ENCODE peak calls at places on chromosome 21, in seven cellular contexts. One of them, this sample, is unnamed.

GRCh38 chr21:34284613-34285160 is 79.1 kb upstream of the KCNE2 start:
- DNase-seq in GM23248: no peak
- DNase-seq in GM12878: no peak
- DNase-seq in astrocyte: no peak
- DNase-seq in endothelial cell of umbilical vein: no peak
- DNase-seq in mammary epithelial cell: no peak
- DNase-seq in fibroblast of lung: no peak
- DNase-seq in this sample: no peak

GRCh38 chr21:16330340-16331319 is 600.8 kb downstream of the USP25 start:
- DNase-seq in GM23248: peak
- DNase-seq in GM12878: no peak
- DNase-seq in astrocyte: peak
- DNase-seq in endothelial cell of umbilical vein: peak
- DNase-seq in mammary epithelial cell: peak
- DNase-seq in fibroblast of lung: peak
- DNase-seq in this sample: peak

GRCh38 chr21:15617968-15618367 is 111.8 kb upstream of the USP25 start:
- DNase-seq in GM23248: peak
- DNase-seq in GM12878: no peak
- DNase-seq in astrocyte: peak
- DNase-seq in endothelial cell of umbilical vein: peak
- DNase-seq in mammary epithelial cell: peak
- DNase-seq in fibroblast of lung: peak
- DNase-seq in this sample: peak

GRCh38 chr21:39972471-39972870 is 105.2 kb downstream of the PCP4 start:
- DNase-seq in GM23248: no peak
- DNase-seq in GM12878: no peak
- DNase-seq in astrocyte: no peak
- DNase-seq in endothelial cell of umbilical vein: no peak
- DNase-seq in mammary epithelial cell: no peak
- DNase-seq in fibroblast of lung: no peak
- DNase-seq in this sample: no peak

GRCh38 chr21:39634507-39634906 is 21.8 kb downstream of the B3GALT5 start:
- DNase-seq in GM23248: no peak
- DNase-seq in GM12878: no peak
- DNase-seq in astrocyte: no peak
- DNase-seq in endothelial cell of umbilical vein: no peak
- DNase-seq in mammary epithelial cell: no peak
- DNase-seq in fibroblast of lung: no peak
- DNase-seq in this sample: no peak

GRCh38 chr21:29308456-29308783 is 9.7 kb downstream of the BACH1 start:
- DNase-seq in GM23248: no peak
- DNase-seq in GM12878: no peak
- DNase-seq in astrocyte: peak
- DNase-seq in endothelial cell of umbilical vein: no peak
- DNase-seq in mammary epithelial cell: no peak
- DNase-seq in fibroblast of lung: no peak
- DNase-seq in this sample: no peak

GRCh38 chr21:41280115-41280919 is 36.3 kb upstream of the FAM3B start:
- DNase-seq in GM23248: peak
- DNase-seq in GM12878: no peak
- DNase-seq in astrocyte: peak
- DNase-seq in endothelial cell of umbilical vein: no peak
- DNase-seq in mammary epithelial cell: no peak
- DNase-seq in fibroblast of lung: peak
- DNase-seq in this sample: no peak

GRCh38 chr21:41510500-41510899 is 2.5 kb upstream of the TMPRSS2 start:
- DNase-seq in GM23248: no peak
- DNase-seq in GM12878: no peak
- DNase-seq in astrocyte: no peak
- DNase-seq in endothelial cell of umbilical vein: no peak
- DNase-seq in mammary epithelial cell: no peak
- DNase-seq in fibroblast of lung: no peak
- DNase-seq in this sample: no peak

GRCh38 chr21:25806053-25806452 is 71.3 kb downstream of the GABPA start:
- DNase-seq in GM23248: no peak
- DNase-seq in GM12878: no peak
- DNase-seq in astrocyte: no peak
- DNase-seq in endothelial cell of umbilical vein: no peak
- DNase-seq in mammary epithelial cell: peak
- DNase-seq in fibroblast of lung: no peak
- DNase-seq in this sample: peak

GRCh38 chr21:28971171-28971570 is 21.5 kb downstream of the LTN1 start:
- DNase-seq in GM23248: peak
- DNase-seq in GM12878: no peak
- DNase-seq in astrocyte: no peak
- DNase-seq in endothelial cell of umbilical vein: no peak
- DNase-seq in mammary epithelial cell: no peak
- DNase-seq in fibroblast of lung: no peak
- DNase-seq in this sample: no peak

GRCh38 chr21:41393876-41394465 is 32.1 kb upstream of the MX1 start:
- DNase-seq in GM23248: no peak
- DNase-seq in GM12878: no peak
- DNase-seq in astrocyte: no peak
- DNase-seq in endothelial cell of umbilical vein: no peak
- DNase-seq in mammary epithelial cell: no peak
- DNase-seq in fibroblast of lung: no peak
- DNase-seq in this sample: no peak

GRCh38 chr21:43916691-43917514 is 51.9 kb downstream of the AGPAT3 start:
- DNase-seq in GM23248: peak
- DNase-seq in GM12878: peak
- DNase-seq in astrocyte: no peak
- DNase-seq in endothelial cell of umbilical vein: no peak
- DNase-seq in mammary epithelial cell: peak
- DNase-seq in fibroblast of lung: peak
- DNase-seq in this sample: no peak

GRCh38 chr21:38806153-38806941 is 618 bp downstream of the ETS2 start:
- DNase-seq in GM23248: peak
- DNase-seq in GM12878: no peak
- DNase-seq in astrocyte: no peak
- DNase-seq in endothelial cell of umbilical vein: no peak
- DNase-seq in mammary epithelial cell: no peak
- DNase-seq in fibroblast of lung: no peak
- DNase-seq in this sample: no peak

GRCh38 chr21:37682908-37683307 is 233.3 kb downstream of the KCNJ6 start:
- DNase-seq in GM23248: peak
- DNase-seq in GM12878: no peak
- DNase-seq in astrocyte: no peak
- DNase-seq in endothelial cell of umbilical vein: no peak
- DNase-seq in mammary epithelial cell: no peak
- DNase-seq in fibroblast of lung: no peak
- DNase-seq in this sample: no peak

GRCh38 chr21:41086551-41086950 is 81.4 kb upstream of the BACE2 start:
- DNase-seq in GM23248: no peak
- DNase-seq in GM12878: no peak
- DNase-seq in astrocyte: no peak
- DNase-seq in endothelial cell of umbilical vein: no peak
- DNase-seq in mammary epithelial cell: no peak
- DNase-seq in fibroblast of lung: no peak
- DNase-seq in this sample: no peak

GRCh38 chr21:41095983-41096382 is 72.0 kb upstream of the BACE2 start:
- DNase-seq in GM23248: no peak
- DNase-seq in GM12878: no peak
- DNase-seq in astrocyte: no peak
- DNase-seq in endothelial cell of umbilical vein: no peak
- DNase-seq in mammary epithelial cell: no peak
- DNase-seq in fibroblast of lung: no peak
- DNase-seq in this sample: no peak

GRCh38 chr21:21612446-21612845 is 614.2 kb downstream of the NCAM2 start:
- DNase-seq in GM23248: peak
- DNase-seq in GM12878: no peak
- DNase-seq in astrocyte: peak
- DNase-seq in endothelial cell of umbilical vein: peak
- DNase-seq in mammary epithelial cell: no peak
- DNase-seq in fibroblast of lung: peak
- DNase-seq in this sample: peak

GRCh38 chr21:28018741-28019669 is 973.7 kb downstream of the LTN1 start:
- DNase-seq in GM23248: no peak
- DNase-seq in GM12878: no peak
- DNase-seq in astrocyte: no peak
- DNase-seq in endothelial cell of umbilical vein: no peak
- DNase-seq in mammary epithelial cell: no peak
- DNase-seq in fibroblast of lung: peak
- DNase-seq in this sample: peak

GRCh38 chr21:21682172-21682571 is 684.0 kb downstream of the NCAM2 start:
- DNase-seq in GM23248: peak
- DNase-seq in GM12878: no peak
- DNase-seq in astrocyte: peak
- DNase-seq in endothelial cell of umbilical vein: no peak
- DNase-seq in mammary epithelial cell: no peak
- DNase-seq in fibroblast of lung: peak
- DNase-seq in this sample: peak

GRCh38 chr21:14382486-14382834 is 486 bp downstream of the HSPA13 start:
- DNase-seq in GM23248: peak
- DNase-seq in GM12878: no peak
- DNase-seq in astrocyte: peak
- DNase-seq in endothelial cell of umbilical vein: no peak
- DNase-seq in mammary epithelial cell: no peak
- DNase-seq in fibroblast of lung: peak
- DNase-seq in this sample: peak

GRCh38 chr21:28793043-28793442 is 199.6 kb downstream of the LTN1 start:
- DNase-seq in GM23248: peak
- DNase-seq in GM12878: no peak
- DNase-seq in astrocyte: no peak
- DNase-seq in endothelial cell of umbilical vein: no peak
- DNase-seq in mammary epithelial cell: no peak
- DNase-seq in fibroblast of lung: peak
- DNase-seq in this sample: peak

GRCh38 chr21:29072873-29073221 is 601 bp downstream of the CCT8 start:
- DNase-seq in GM23248: peak
- DNase-seq in GM12878: no peak
- DNase-seq in astrocyte: peak
- DNase-seq in endothelial cell of umbilical vein: peak
- DNase-seq in mammary epithelial cell: no peak
- DNase-seq in fibroblast of lung: peak
- DNase-seq in this sample: peak

GRCh38 chr21:31252091-31252490 is 92.0 kb downstream of the TIAM1 start:
- DNase-seq in GM23248: no peak
- DNase-seq in GM12878: no peak
- DNase-seq in astrocyte: no peak
- DNase-seq in endothelial cell of umbilical vein: no peak
- DNase-seq in mammary epithelial cell: no peak
- DNase-seq in fibroblast of lung: no peak
- DNase-seq in this sample: no peak

GRCh38 chr21:26966978-26967913 is at the start of gene ADAMTS5:
- DNase-seq in GM23248: peak
- DNase-seq in GM12878: no peak
- DNase-seq in astrocyte: peak
- DNase-seq in endothelial cell of umbilical vein: peak
- DNase-seq in mammary epithelial cell: peak
- DNase-seq in fibroblast of lung: peak
- DNase-seq in this sample: peak
- TF ChIP-seq EZH2 in GM23248: no peak
- TF ChIP-seq EZH2 in GM12878: no peak
- TF ChIP-seq EZH2 in astrocyte: no peak
- TF ChIP-seq EZH2 in endothelial cell of umbilical vein: peak
- TF ChIP-seq EZH2 in mammary epithelial cell: peak
- TF ChIP-seq EZH2 in fibroblast of lung: no peak
- TF ChIP-seq EZH2 in this sample: peak

DNA sequence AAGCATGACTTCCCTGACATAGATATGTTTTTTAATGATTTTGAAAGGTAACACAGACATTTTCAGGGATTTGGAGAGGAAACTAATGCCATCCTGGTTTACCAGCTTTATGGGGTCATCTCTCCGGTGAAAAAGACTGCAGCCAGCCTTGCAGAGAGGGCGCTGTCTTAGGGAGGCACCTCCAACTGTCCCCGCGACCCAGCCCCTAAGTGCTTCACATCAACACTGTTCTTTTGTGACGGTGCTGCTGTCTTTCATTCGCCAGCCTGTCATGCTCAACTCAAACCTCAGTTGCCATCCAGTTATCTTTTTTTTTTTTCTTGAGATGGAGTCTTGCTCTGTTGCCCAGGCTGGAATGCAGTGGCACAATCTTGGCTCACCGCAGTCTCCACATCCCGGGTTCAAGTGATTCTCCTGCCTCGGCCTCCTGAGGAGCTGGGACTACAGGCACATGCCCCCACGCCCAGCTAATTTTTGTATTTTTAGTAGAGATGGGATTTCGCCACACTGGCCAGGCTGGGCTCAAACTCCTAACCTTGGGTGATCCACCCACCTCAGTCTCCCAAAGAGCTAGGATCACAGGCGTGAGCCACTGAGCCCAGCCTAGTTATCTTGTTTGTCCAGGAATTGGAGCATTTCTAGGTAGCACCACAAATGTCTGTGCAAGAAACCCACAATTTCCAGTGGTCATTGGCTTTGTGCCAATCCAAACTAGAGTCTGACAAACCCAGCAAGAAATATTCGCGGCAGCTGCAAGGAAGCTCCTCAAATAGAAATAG is 24.1 kb downstream of the PDE9A start:
- DNase-seq in GM23248: no peak
- DNase-seq in GM12878: no peak
- DNase-seq in astrocyte: peak
- DNase-seq in endothelial cell of umbilical vein: peak
- DNase-seq in mammary epithelial cell: peak
- DNase-seq in fibroblast of lung: peak
- DNase-seq in this sample: peak
- TF ChIP-seq EZH2 in GM23248: no peak
- TF ChIP-seq EZH2 in GM12878: no peak
- TF ChIP-seq EZH2 in astrocyte: no peak
- TF ChIP-seq EZH2 in endothelial cell of umbilical vein: no peak
- TF ChIP-seq EZH2 in mammary epithelial cell: no peak
- TF ChIP-seq EZH2 in fibroblast of lung: no peak
- TF ChIP-seq EZH2 in this sample: no peak

GRCh38 chr21:17793675-17794123 is 25.5 kb downstream of the C21orf91 start:
- DNase-seq in GM23248: peak
- DNase-seq in GM12878: no peak
- DNase-seq in astrocyte: peak
- DNase-seq in endothelial cell of umbilical vein: peak
- DNase-seq in mammary epithelial cell: no peak
- DNase-seq in fibroblast of lung: peak
- DNase-seq in this sample: no peak

GRCh38 chr21:17794631-17795030 is 24.5 kb downstream of the C21orf91 start:
- DNase-seq in GM23248: no peak
- DNase-seq in GM12878: no peak
- DNase-seq in astrocyte: no peak
- DNase-seq in endothelial cell of umbilical vein: no peak
- DNase-seq in mammary epithelial cell: no peak
- DNase-seq in fibroblast of lung: no peak
- DNase-seq in this sample: no peak

GRCh38 chr21:17795084-17796036 is 23.8 kb downstream of the C21orf91 start:
- DNase-seq in GM23248: no peak
- DNase-seq in GM12878: no peak
- DNase-seq in astrocyte: no peak
- DNase-seq in endothelial cell of umbilical vein: no peak
- DNase-seq in mammary epithelial cell: no peak
- DNase-seq in fibroblast of lung: no peak
- DNase-seq in this sample: no peak

GRCh38 chr21:17796037-17796403 is 23.1 kb downstream of the C21orf91 start:
- DNase-seq in GM23248: peak
- DNase-seq in GM12878: no peak
- DNase-seq in astrocyte: no peak
- DNase-seq in endothelial cell of umbilical vein: no peak
- DNase-seq in mammary epithelial cell: no peak
- DNase-seq in fibroblast of lung: no peak
- DNase-seq in this sample: no peak

GRCh38 chr21:17793271-17793670 is 25.9 kb downstream of the C21orf91 start:
- DNase-seq in GM23248: no peak
- DNase-seq in GM12878: no peak
- DNase-seq in astrocyte: no peak
- DNase-seq in endothelial cell of umbilical vein: no peak
- DNase-seq in mammary epithelial cell: no peak
- DNase-seq in fibroblast of lung: no peak
- DNase-seq in this sample: no peak
- TF ChIP-seq EZH2 in GM23248: no peak
- TF ChIP-seq EZH2 in GM12878: no peak
- TF ChIP-seq EZH2 in astrocyte: no peak
- TF ChIP-seq EZH2 in endothelial cell of umbilical vein: no peak
- TF ChIP-seq EZH2 in mammary epithelial cell: no peak
- TF ChIP-seq EZH2 in fibroblast of lung: no peak
- TF ChIP-seq EZH2 in this sample: no peak

GRCh38 chr21:33033094-33033951 is 7.6 kb downstream of the OLIG2 start:
- DNase-seq in GM23248: no peak
- DNase-seq in GM12878: no peak
- DNase-seq in astrocyte: no peak
- DNase-seq in endothelial cell of umbilical vein: no peak
- DNase-seq in mammary epithelial cell: no peak
- DNase-seq in fibroblast of lung: no peak
- DNase-seq in this sample: no peak
- TF ChIP-seq EZH2 in GM23248: peak
- TF ChIP-seq EZH2 in GM12878: no peak
- TF ChIP-seq EZH2 in astrocyte: peak
- TF ChIP-seq EZH2 in endothelial cell of umbilical vein: peak
- TF ChIP-seq EZH2 in mammary epithelial cell: peak
- TF ChIP-seq EZH2 in fibroblast of lung: peak
- TF ChIP-seq EZH2 in this sample: no peak